ENCODE peak calls at places on chromosomes 1 and 21, in four cellular contexts. One of them, this sample, is unnamed.

GRCh38 chr1:39631361-39632331 is 7.8 kb downstream of the HEYL start:
- DNase-seq in GM12878: no peak
- DNase-seq in NT2/D1: no peak
- DNase-seq in H1: no peak
- DNase-seq in this sample: no peak

GRCh38 chr1:2049517-2050481 is at the start of gene PRKCZ:
- DNase-seq in H1: peak; percentile 71
- DNase-seq in NT2/D1: peak; percentile 77
- DNase-seq in GM12878: peak; percentile 28
- DNase-seq in this sample: peak; percentile 96

GRCh38 chr1:41419584-41420295 is 58.5 kb downstream of the FOXO6 start:
- DNase-seq in NT2/D1: no peak
- DNase-seq in GM12878: no peak
- DNase-seq in H1: no peak
- DNase-seq in this sample: no peak

GRCh38 chr1:26112407-26112775 is 767 bp downstream of the PDIK1L start:
- DNase-seq in H1: no peak
- DNase-seq in GM12878: no peak
- DNase-seq in NT2/D1: no peak
- DNase-seq in this sample: no peak

GRCh38 chr1:115677172-115677542 is 35.4 kb downstream of the VANGL1 start:
- DNase-seq in NT2/D1: peak; percentile 64
- DNase-seq in H1: no peak
- DNase-seq in GM12878: peak; percentile 5
- DNase-seq in this sample: no peak

GRCh38 chr1:149849246-149849946 is 50.0 kb upstream of the BOLA1 start:
- DNase-seq in GM12878: no peak
- DNase-seq in H1: no peak
- DNase-seq in NT2/D1: no peak
- DNase-seq in this sample: no peak

GRCh38 chr21:45080639-45081414 is 6.4 kb downstream of the ADARB1 start:
- DNase-seq in GM12878: no peak
- DNase-seq in H1: no peak
- DNase-seq in NT2/D1: no peak
- DNase-seq in this sample: no peak

GRCh38 chr1:7558921-7559869 is 211.9 kb upstream of the VAMP3 start:
- DNase-seq in NT2/D1: no peak
- DNase-seq in GM12878: no peak
- DNase-seq in H1: no peak
- DNase-seq in this sample: no peak

GRCh38 chr21:46148106-46148505 is 7.3 kb downstream of the FTCD start:
- DNase-seq in H1: no peak
- DNase-seq in GM12878: no peak
- DNase-seq in NT2/D1: no peak
- DNase-seq in this sample: no peak

GRCh38 chr21:42163511-42163863 is 55.5 kb upstream of the ABCG1 start:
- DNase-seq in H1: no peak
- DNase-seq in GM12878: no peak
- DNase-seq in NT2/D1: no peak
- DNase-seq in this sample: no peak

GRCh38 chr1:200899451-200899915 is 4.8 kb downstream of the INAVA start:
- DNase-seq in NT2/D1: no peak
- DNase-seq in GM12878: no peak
- DNase-seq in H1: no peak
- DNase-seq in this sample: no peak

GRCh38 chr1:54167422-54168139 is 14.8 kb upstream of the CDCP2 start:
- DNase-seq in NT2/D1: no peak
- DNase-seq in GM12878: no peak
- DNase-seq in H1: no peak
- DNase-seq in this sample: no peak

GRCh38 chr21:37509802-37510393 is 143.3 kb downstream of the DYRK1A start:
- DNase-seq in H1: no peak
- DNase-seq in NT2/D1: no peak
- DNase-seq in GM12878: no peak
- DNase-seq in this sample: no peak

GRCh38 chr1:190429932-190430331 is 47.7 kb downstream of the BRINP3 start:
- DNase-seq in GM12878: no peak
- DNase-seq in NT2/D1: no peak
- DNase-seq in H1: no peak
- DNase-seq in this sample: no peak

GRCh38 chr1:26471498-26472329 is 526 bp upstream of the HMGN2 start:
- DNase-seq in NT2/D1: peak; percentile 70
- DNase-seq in GM12878: no peak
- DNase-seq in H1: peak; percentile 36
- DNase-seq in this sample: peak; percentile 54

GRCh38 chr21:26632691-26633090 is 59.6 kb upstream of the CYYR1 start:
- DNase-seq in H1: no peak
- DNase-seq in NT2/D1: no peak
- DNase-seq in GM12878: no peak
- DNase-seq in this sample: no peak

GRCh38 chr1:90391116-90391515 is 326.0 kb downstream of the BARHL2 start:
- DNase-seq in GM12878: no peak
- DNase-seq in H1: no peak
- DNase-seq in NT2/D1: peak; percentile 28
- DNase-seq in this sample: no peak

GRCh38 chr21:33029975-33030461 is 4.3 kb downstream of the OLIG2 start:
- DNase-seq in H1: no peak
- DNase-seq in NT2/D1: no peak
- DNase-seq in GM12878: no peak
- DNase-seq in this sample: no peak

GRCh38 chr21:27425172-27425571 is 458.3 kb upstream of the ADAMTS5 start:
- DNase-seq in H1: no peak
- DNase-seq in NT2/D1: peak; percentile 25
- DNase-seq in GM12878: no peak
- DNase-seq in this sample: no peak

GRCh38 chr1:147700042-147700711 is 29.9 kb upstream of the ACP6 start:
- DNase-seq in GM12878: no peak
- DNase-seq in NT2/D1: peak; percentile 67
- DNase-seq in H1: peak; percentile 33
- DNase-seq in this sample: peak; percentile 82

GRCh38 chr21:38839683-38840286 is 34.1 kb downstream of the ETS2 start:
- DNase-seq in GM12878: no peak
- DNase-seq in NT2/D1: no peak
- DNase-seq in H1: no peak
- DNase-seq in this sample: no peak

GRCh38 chr1:218274551-218274950 is 10.5 kb upstream of the RRP15 start:
- DNase-seq in GM12878: no peak
- DNase-seq in H1: no peak
- DNase-seq in NT2/D1: no peak
- DNase-seq in this sample: no peak

GRCh38 chr1:191870490-191870889 is 287.8 kb upstream of the RGS18 start:
- DNase-seq in GM12878: no peak
- DNase-seq in NT2/D1: no peak
- DNase-seq in H1: no peak
- DNase-seq in this sample: no peak

GRCh38 chr1:39144943-39145650 is 59.4 kb upstream of the MACF1 start:
- DNase-seq in NT2/D1: no peak
- DNase-seq in H1: no peak
- DNase-seq in GM12878: no peak
- DNase-seq in this sample: no peak

DNA sequence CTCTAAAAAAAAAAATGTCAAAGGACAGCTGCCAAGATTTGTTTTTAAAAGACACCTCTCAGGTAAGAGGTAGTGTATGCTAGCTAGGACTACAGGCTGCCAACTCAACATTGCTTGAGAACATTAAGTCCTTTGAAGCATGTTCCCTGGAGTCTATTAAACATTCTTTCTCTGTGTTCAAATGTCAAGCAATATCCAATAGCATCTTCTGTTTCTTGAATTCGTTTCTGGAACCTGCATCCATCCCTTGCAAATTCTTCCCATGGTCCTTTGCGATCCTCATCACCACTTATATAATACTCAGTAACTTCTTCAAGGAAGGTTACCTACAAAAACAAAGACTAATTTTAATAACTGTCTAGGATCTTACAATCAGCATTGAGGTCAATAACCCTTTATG is 5.6 kb downstream of the PPP1R15B start:
- DNase-seq in GM12878: no peak
- DNase-seq in NT2/D1: no peak
- DNase-seq in H1: no peak
- DNase-seq in this sample: no peak
- TF ChIP-seq SUZ12 in GM12878: no peak
- TF ChIP-seq SUZ12 in NT2/D1: no peak
- TF ChIP-seq SUZ12 in H1: no peak
- TF ChIP-seq SUZ12 in this sample: no peak

DNA sequence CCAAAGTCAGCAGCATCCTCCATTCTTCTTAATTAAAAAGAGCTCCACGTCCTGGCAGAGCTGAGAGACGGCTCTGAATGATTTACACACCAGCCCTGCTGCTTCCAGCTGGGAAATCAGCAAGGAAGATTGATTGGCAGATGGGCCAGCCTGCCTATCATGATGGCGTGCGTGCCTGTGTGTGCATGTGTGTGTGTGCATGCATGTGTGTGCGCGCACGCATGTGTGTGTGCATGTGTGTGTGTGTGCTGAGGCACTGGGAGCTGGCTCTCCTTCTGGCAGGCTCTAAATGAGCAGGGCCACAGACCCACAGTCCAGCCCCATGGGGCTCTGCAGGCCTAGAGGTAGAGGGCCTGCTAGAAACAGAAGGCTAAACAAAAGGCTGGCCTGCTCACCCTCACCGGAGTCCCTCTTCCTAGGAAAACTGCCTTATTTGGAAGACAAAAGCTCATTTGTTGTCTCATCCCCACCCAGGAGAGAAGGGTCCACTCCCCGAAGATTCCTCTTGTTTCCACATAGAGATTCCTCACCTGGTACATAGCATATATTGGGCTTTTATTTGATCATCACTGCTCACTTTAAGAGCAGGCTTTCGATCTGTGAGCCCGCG is 6.0 kb downstream of the KLHDC8A start:
- DNase-seq in GM12878: no peak
- DNase-seq in H1: no peak
- DNase-seq in NT2/D1: peak; percentile 77
- DNase-seq in this sample: no peak
- TF ChIP-seq SUZ12 in GM12878: no peak
- TF ChIP-seq SUZ12 in H1: no peak
- TF ChIP-seq SUZ12 in NT2/D1: no peak
- TF ChIP-seq SUZ12 in this sample: no peak

DNA sequence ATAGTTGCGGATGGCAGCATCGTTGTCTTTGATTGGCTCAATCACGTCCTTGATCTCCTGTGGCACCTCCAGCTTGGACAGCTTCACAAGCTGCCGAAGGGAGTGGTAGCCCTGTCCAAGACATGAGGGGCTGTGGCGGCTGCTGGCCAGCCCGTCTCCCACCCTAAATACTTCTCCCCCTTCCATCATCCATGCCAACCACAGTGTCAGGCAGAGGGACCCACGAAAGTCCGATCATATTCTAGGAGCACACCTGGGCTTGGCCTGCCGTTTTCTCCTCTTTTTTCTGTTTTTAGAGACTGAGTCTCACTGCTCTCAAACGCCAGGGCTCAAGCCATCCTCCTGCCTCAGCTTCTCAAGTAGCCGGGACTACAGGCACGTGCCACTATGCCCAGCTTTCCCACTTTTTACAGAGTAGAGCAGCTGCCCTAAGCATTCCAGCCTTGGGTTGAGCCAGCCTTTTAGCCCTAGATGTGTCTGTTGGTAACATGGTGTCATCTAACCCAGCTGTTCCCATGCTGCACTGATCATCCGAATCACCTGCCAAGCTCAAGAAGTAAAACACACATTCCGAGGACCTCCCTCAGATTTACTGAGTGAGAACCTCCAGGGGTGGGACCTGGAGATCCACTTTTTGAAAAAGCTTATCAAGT is 10.4 kb downstream of the MTHFR start:
- DNase-seq in H1: no peak
- DNase-seq in NT2/D1: no peak
- DNase-seq in GM12878: no peak
- DNase-seq in this sample: no peak
- TF ChIP-seq SUZ12 in H1: no peak
- TF ChIP-seq SUZ12 in NT2/D1: no peak
- TF ChIP-seq SUZ12 in GM12878: no peak
- TF ChIP-seq SUZ12 in this sample: no peak

DNA sequence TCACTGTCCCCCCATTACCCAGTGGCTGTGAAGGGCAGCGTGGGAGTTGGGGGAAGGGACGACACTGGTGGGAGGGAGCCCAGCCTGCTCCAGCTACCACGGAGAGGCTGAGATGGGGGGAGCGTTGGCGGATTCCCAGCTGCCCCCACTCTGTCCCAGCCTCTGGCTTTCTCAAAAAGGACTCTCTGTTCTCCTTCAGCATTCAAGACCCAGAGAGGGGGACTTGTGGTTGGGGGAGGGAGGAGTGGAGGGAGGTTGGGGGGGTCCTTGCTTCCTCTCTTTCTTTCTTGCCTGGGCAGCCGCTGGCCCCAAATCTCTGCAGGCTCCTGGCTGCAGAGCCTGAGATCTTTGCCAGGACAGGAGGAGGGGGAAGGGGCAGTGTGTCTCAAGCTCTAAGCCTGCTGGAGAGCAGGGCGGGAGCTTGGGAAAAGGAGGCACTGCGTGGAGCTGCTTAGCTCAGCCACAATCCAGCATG is 2.2 kb downstream of the ATP1A2 start:
- DNase-seq in GM12878: no peak
- DNase-seq in H1: no peak
- DNase-seq in NT2/D1: no peak
- DNase-seq in this sample: no peak
- TF ChIP-seq SUZ12 in GM12878: no peak
- TF ChIP-seq SUZ12 in H1: no peak
- TF ChIP-seq SUZ12 in NT2/D1: no peak
- TF ChIP-seq SUZ12 in this sample: no peak